ENCODE peak calls at places on chromosomes 2 and 18, in nine cellular contexts. I is CD4-positive, CD25-positive, alpha-beta regulatory T cell; L is PC-3; J is stomach; X is psoas muscle; C is fibroblast of lung; A is AG04450; E is mesenchymal stem cell; T is CD8-positive, alpha-beta T cell. W is an unnamed sample. For H3K9me3 and H3K27me3, the result is how much of the 10 kb centered on the place peaks cover.

GRCh38 chr2:72181616-72182015 is 34.0 kb upstream of the CYP26B1 start:
- DNase-seq in X (no peak), J (no peak), E (no peak), I (no peak), T (no peak), C (no peak), A (no peak), L (no peak), W (no peak)

GRCh38 chr2:238713234-238713832 is 134.6 kb upstream of the TWIST2 start:
- DNase-seq in A (no peak), E (no peak), C (no peak), T (no peak), I (no peak), J (no peak), L (no peak), X (no peak), W (no peak)

GRCh38 chr2:50606860-50607259 is 425.1 kb downstream of the NRXN1 start:
- DNase-seq in X (no peak), I (no peak), L (peak), A (no peak), C (no peak), J (no peak), E (no peak), T (no peak), W (no peak)

GRCh38 chr2:69291004-69291650 is 95.9 kb downstream of the GFPT1 start:
- DNase-seq in T (no peak), A (peak), J (no peak), I (no peak), X (no peak), L (peak), C (peak), E (no peak), W (peak)

GRCh38 chr18:57441395-57441794 is 6.2 kb downstream of the ONECUT2 start:
- DNase-seq in I (no peak), L (no peak), C (peak), A (no peak), T (no peak), X (no peak), E (no peak), J (no peak), W (peak)

GRCh38 chr2:217331577-217332139 is 471.8 kb upstream of the TNP1 start:
- DNase-seq in T (no peak), X (no peak), E (peak), L (peak), C (peak), I (no peak), J (peak), A (peak), W (peak)

GRCh38 chr18:30971338-30971956 is 71.1 kb downstream of the DSC3 start:
- DNase-seq in J (no peak), X (no peak), L (peak), A (no peak), I (no peak), E (peak), C (peak), T (no peak), W (no peak)

GRCh38 chr18:32278148-32278799 is 88.4 kb downstream of the MEP1B start:
- DNase-seq in T (no peak), L (no peak), C (no peak), X (no peak), A (no peak), E (no peak), I (no peak), J (no peak), W (no peak)

GRCh38 chr2:222753251-222753824 is 81.9 kb downstream of the MOGAT1 start:
- DNase-seq in L (peak), A (no peak), X (no peak), J (no peak), T (no peak), C (peak), I (no peak), E (peak), W (peak)

GRCh38 chr2:204982303-204982702 is 437.0 kb downstream of the PARD3B start:
- DNase-seq in C (peak), I (no peak), X (no peak), J (no peak), L (no peak), T (no peak), E (peak), A (no peak), W (no peak)

GRCh38 chr2:203238711-203239526 is at the start of gene CYP20A1:
- DNase-seq in I (peak), J (peak), T (peak), L (peak), X (peak), C (peak), E (peak), A (peak), W (peak)

GRCh38 chr2:83971547-83971946 is 487.5 kb downstream of the SUCLG1 start:
- DNase-seq in E (no peak), T (no peak), A (no peak), I (no peak), J (no peak), L (peak), X (no peak), C (no peak), W (no peak)

GRCh38 chr2:40658917-40659316 is 207.0 kb upstream of the SLC8A1 start:
- DNase-seq in A (peak), E (peak), C (peak), L (peak), T (no peak), J (no peak), I (no peak), X (no peak), W (no peak)

GRCh38 chr2:198775737-198776136 is 682.0 kb downstream of the SATB2 start:
- DNase-seq in J (no peak), L (no peak), T (no peak), E (no peak), X (no peak), C (no peak), A (no peak), I (no peak), W (no peak)

GRCh38 chr2:198188982-198189381 is 384.6 kb downstream of the PLCL1 start:
- DNase-seq in L (no peak), J (no peak), A (no peak), T (no peak), X (no peak), C (no peak), I (no peak), E (no peak), W (no peak)

GRCh38 chr2:205865794-205866490 is 183.6 kb downstream of the NRP2 start:
- DNase-seq in L (peak), E (no peak), X (no peak), J (no peak), T (no peak), I (no peak), C (peak), A (no peak), W (peak)

GRCh38 chr2:23412556-23413155 is 27.7 kb downstream of the KLHL29 start:
- DNase-seq in L (peak), C (peak), J (no peak), A (no peak), E (peak), X (no peak), I (no peak), T (no peak), W (no peak)

GRCh38 chr2:40611196-40611595 is 159.3 kb upstream of the SLC8A1 start:
- DNase-seq in E (no peak), A (no peak), J (no peak), C (peak), L (no peak), I (no peak), T (no peak), X (no peak), W (no peak)

GRCh38 chr2:3399829-3400228 is 20.3 kb downstream of the TRAPPC12 start:
- DNase-seq in J (no peak), A (no peak), X (peak), C (no peak), I (no peak), L (no peak), E (no peak), T (no peak), W (no peak)

GRCh38 chr2:236731767-236732580 is 162.3 kb downstream of the ACKR3 start:
- DNase-seq in A (no peak), E (peak), C (no peak), I (no peak), L (peak), J (no peak), X (peak), T (no peak), W (peak)

GRCh38 chr2:169038338-169038757 is 7.2 kb upstream of the ABCB11 start:
- DNase-seq in J (no peak), E (peak), C (peak), T (no peak), X (no peak), I (no peak), A (no peak), L (peak), W (no peak)

GRCh38 chr2:216555274-216555673 is 56.6 kb downstream of the RPL37A start:
- DNase-seq in T (no peak), J (peak), I (no peak), L (peak), X (peak), A (no peak), E (no peak), C (peak), W (peak)

GRCh38 chr18:56986829-56987228 is 160.1 kb upstream of the BOD1L2 start:
- DNase-seq in J (no peak), I (no peak), L (no peak), E (no peak), X (no peak), C (no peak), A (no peak), T (no peak), W (no peak)

GRCh38 chr2:11235583-11235982 is 80.3 kb downstream of the SLC66A3 start:
- DNase-seq in L (no peak), A (no peak), T (no peak), C (no peak), J (no peak), X (no peak), E (no peak), I (no peak), W (no peak)

GRCh38 chr2:97985998-97986397 is 9.8 kb downstream of the TMEM131 start:
- DNase-seq in L (no peak), E (no peak), C (no peak), A (no peak), J (no peak), X (no peak), I (no peak), T (no peak), W (no peak)

GRCh38 chr2:97982621-97983020 is 13.1 kb downstream of the TMEM131 start:
- DNase-seq in T (no peak), I (no peak), C (no peak), A (no peak), L (no peak), E (no peak), X (no peak), J (no peak), W (no peak)

GRCh38 chr2:97983134-97983533 is 12.6 kb downstream of the TMEM131 start:
- DNase-seq in J (no peak), I (no peak), L (no peak), A (no peak), E (no peak), C (no peak), X (no peak), T (no peak), W (no peak)

GRCh38 chr2:97979894-97980293 is 15.9 kb downstream of the TMEM131 start:
- DNase-seq in E (no peak), L (no peak), T (no peak), C (no peak), A (no peak), I (no peak), J (no peak), X (no peak), W (no peak)

GRCh38 chr2:97983698-97984097 is 12.1 kb downstream of the TMEM131 start:
- DNase-seq in X (no peak), A (no peak), E (no peak), J (no peak), L (no peak), I (no peak), T (no peak), C (no peak), W (no peak)
- H3K9me3 ChIP-seq in X (under half), A (under half), E (under half), J (under half), L (under half), I (under half), T (under half), C (under half), W (under half)

DNA sequence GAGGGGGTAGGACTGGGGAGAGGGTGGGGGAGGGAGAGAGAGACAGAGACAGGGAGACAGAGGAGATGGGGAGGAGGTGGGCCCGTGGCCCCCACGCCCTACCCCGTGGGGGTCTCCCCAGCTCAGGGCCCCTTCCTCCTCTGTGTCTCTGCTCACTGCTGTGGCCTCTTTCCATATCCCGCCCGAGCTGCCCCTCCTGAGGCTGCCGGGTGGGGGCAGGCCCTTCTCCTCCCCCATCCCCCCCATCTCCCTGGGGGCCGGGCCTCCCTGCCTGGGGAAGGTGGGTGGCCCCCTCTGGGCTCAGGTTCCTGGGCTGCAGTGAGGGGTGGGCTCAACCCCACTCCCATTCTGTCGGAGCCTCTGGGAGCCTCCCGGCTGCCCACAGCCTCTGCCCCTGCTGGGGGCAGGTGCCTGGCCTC is 332 bp upstream of the PDCD1 start:
- DNase-seq in E (no peak), C (no peak), T (no peak), A (no peak), I (no peak), J (no peak), X (no peak), L (no peak), W (no peak)
- H3K27me3 ChIP-seq in E (half or more), C (under half), T (under half), A (under half), I (under half), J (under half), X (under half), L (under half), W (under half)

GRCh38 chr2:62343206-62343605 is 147.3 kb downstream of the B3GNT2 start:
- DNase-seq in J (no peak), L (no peak), I (no peak), X (no peak), C (no peak), T (no peak), E (no peak), A (no peak), W (no peak)
- H3K4me3 ChIP-seq in J (no peak), L (no peak), I (no peak), X (no peak), C (no peak), T (no peak), E (no peak), A (no peak), W (no peak)

DNA sequence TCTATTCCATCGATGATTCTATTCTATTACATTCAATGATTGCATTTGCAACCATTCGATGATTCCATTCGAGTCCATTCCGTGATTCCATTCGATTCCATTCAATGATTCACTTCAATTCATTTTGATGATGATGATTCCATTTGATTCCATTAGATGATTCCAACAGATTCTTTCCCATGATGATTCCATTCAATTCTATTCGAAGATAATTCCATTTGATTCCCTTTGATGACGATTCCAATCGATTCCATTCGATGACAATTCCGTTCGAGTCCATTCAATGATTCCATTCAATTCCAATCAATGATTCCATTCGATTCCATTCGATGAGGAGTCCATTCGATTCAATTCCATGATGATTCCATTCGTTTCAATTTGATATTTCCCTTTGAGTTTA is 1088.8 kb downstream of the RPIA start:
- DNase-seq in J (no peak), I (no peak), X (no peak), L (no peak), C (no peak), T (no peak), A (no peak), E (no peak), W (no peak)
- H3K9me3 ChIP-seq in J (half or more), I (under half), X (half or more), L (half or more), C (under half), T (under half), A (under half), E (half or more), W (half or more)

W was measured in MG63.